ENCODE peak calls at places on chromosomes 1 and 21, in four cellular contexts. One of them, this sample, is unnamed.

GRCh38 chr1:162656266-162656665 is 24.0 kb downstream of the DDR2 start:
- DNase-seq in hypothalamus: no peak
- DNase-seq in EL: no peak
- DNase-seq in effector memory CD8-positive, alpha-beta T cell: no peak
- DNase-seq in this sample: no peak

GRCh38 chr1:118158918-118159317 is 26.1 kb downstream of the SPAG17 start:
- DNase-seq in hypothalamus: no peak
- DNase-seq in EL: peak; percentile 82
- DNase-seq in effector memory CD8-positive, alpha-beta T cell: no peak
- DNase-seq in this sample: no peak

GRCh38 chr1:114219247-114219872 is 65.7 kb upstream of the SYT6 start:
- DNase-seq in hypothalamus: no peak
- DNase-seq in EL: peak; percentile 29
- DNase-seq in effector memory CD8-positive, alpha-beta T cell: no peak
- DNase-seq in this sample: no peak

GRCh38 chr1:234986750-234987414 is 141.8 kb downstream of the TOMM20 start:
- DNase-seq in hypothalamus: peak; percentile 21
- DNase-seq in EL: no peak
- DNase-seq in effector memory CD8-positive, alpha-beta T cell: no peak
- DNase-seq in this sample: no peak

GRCh38 chr1:159881930-159882839 is 17.8 kb downstream of the CFAP45 start:
- DNase-seq in hypothalamus: no peak
- DNase-seq in EL: peak; percentile 98
- DNase-seq in effector memory CD8-positive, alpha-beta T cell: peak; percentile 24
- DNase-seq in this sample: peak; percentile 44

GRCh38 chr21:33207471-33208149 is 22.1 kb upstream of the IFNAR2 start:
- DNase-seq in hypothalamus: no peak
- DNase-seq in EL: no peak
- DNase-seq in effector memory CD8-positive, alpha-beta T cell: no peak
- DNase-seq in this sample: no peak

GRCh38 chr21:44263768-44264167 is 2.1 kb upstream of the DNMT3L start:
- DNase-seq in hypothalamus: no peak
- DNase-seq in EL: no peak
- DNase-seq in effector memory CD8-positive, alpha-beta T cell: no peak
- DNase-seq in this sample: peak; percentile 2

GRCh38 chr1:60924964-60925798 is 157.2 kb upstream of the NFIA start:
- DNase-seq in hypothalamus: no peak
- DNase-seq in EL: no peak
- DNase-seq in effector memory CD8-positive, alpha-beta T cell: no peak
- DNase-seq in this sample: no peak

GRCh38 chr21:45393833-45394638 is 10.9 kb upstream of the COL18A1 start:
- DNase-seq in hypothalamus: no peak
- DNase-seq in EL: no peak
- DNase-seq in effector memory CD8-positive, alpha-beta T cell: no peak
- DNase-seq in this sample: no peak

GRCh38 chr21:23968722-23969647 is 1638.3 kb downstream of the MRPL39 start:
- DNase-seq in hypothalamus: no peak
- DNase-seq in EL: no peak
- DNase-seq in effector memory CD8-positive, alpha-beta T cell: peak; percentile 63
- DNase-seq in this sample: no peak

GRCh38 chr1:207620573-207620893 is 24.4 kb upstream of the CR1L start:
- DNase-seq in hypothalamus: no peak
- DNase-seq in EL: no peak
- DNase-seq in effector memory CD8-positive, alpha-beta T cell: no peak
- DNase-seq in this sample: no peak

GRCh38 chr1:206705187-206705586 is 20.5 kb downstream of the MAPKAPK2 start:
- DNase-seq in hypothalamus: no peak
- DNase-seq in EL: peak; percentile 57
- DNase-seq in effector memory CD8-positive, alpha-beta T cell: no peak
- DNase-seq in this sample: no peak

GRCh38 chr21:45405819-45406762 is 1.1 kb downstream of the COL18A1 start:
- DNase-seq in hypothalamus: no peak
- DNase-seq in EL: peak; percentile 24
- DNase-seq in effector memory CD8-positive, alpha-beta T cell: no peak
- DNase-seq in this sample: no peak

This sample was measured in SW 1271.